ENCODE peak calls at places on chromosomes 16 and 17, in eight cellular contexts. One of them, this sample, is unnamed.

GRCh38 chr17:80086616-80087015 is 14.8 kb upstream of the GAA start:
- DNase-seq in AG09319: no peak
- DNase-seq in HCT116: no peak
- DNase-seq in uterus: no peak
- DNase-seq in AG10803: no peak
- DNase-seq in heart right ventricle: no peak
- DNase-seq in GM12865: no peak
- DNase-seq in lower lobe of right lung: no peak
- DNase-seq in this sample: no peak

GRCh38 chr17:64572682-64573154 is 65.9 kb downstream of the CEP95 start:
- DNase-seq in AG09319: no peak
- DNase-seq in HCT116: no peak
- DNase-seq in uterus: no peak
- DNase-seq in AG10803: peak
- DNase-seq in heart right ventricle: no peak
- DNase-seq in GM12865: no peak
- DNase-seq in lower lobe of right lung: no peak
- DNase-seq in this sample: no peak

GRCh38 chr17:36851230-36851629 is 86.0 kb upstream of the LHX1 start:
- DNase-seq in AG09319: no peak
- DNase-seq in HCT116: no peak
- DNase-seq in uterus: no peak
- DNase-seq in AG10803: peak
- DNase-seq in heart right ventricle: no peak
- DNase-seq in GM12865: no peak
- DNase-seq in lower lobe of right lung: no peak
- DNase-seq in this sample: no peak

GRCh38 chr17:8753136-8753975 is 5.0 kb downstream of the SPDYE4 start:
- DNase-seq in AG09319: no peak
- DNase-seq in HCT116: no peak
- DNase-seq in uterus: no peak
- DNase-seq in AG10803: no peak
- DNase-seq in heart right ventricle: no peak
- DNase-seq in GM12865: no peak
- DNase-seq in lower lobe of right lung: no peak
- DNase-seq in this sample: no peak

GRCh38 chr17:82082456-82082855 is 15.6 kb downstream of the FASN start:
- DNase-seq in AG09319: no peak
- DNase-seq in HCT116: no peak
- DNase-seq in uterus: no peak
- DNase-seq in AG10803: no peak
- DNase-seq in heart right ventricle: no peak
- DNase-seq in GM12865: no peak
- DNase-seq in lower lobe of right lung: no peak
- DNase-seq in this sample: no peak

GRCh38 chr16:88770459-88771293 is 14.3 kb downstream of the PIEZO1 start:
- DNase-seq in AG09319: no peak
- DNase-seq in HCT116: peak
- DNase-seq in uterus: peak
- DNase-seq in AG10803: no peak
- DNase-seq in heart right ventricle: peak
- DNase-seq in GM12865: no peak
- DNase-seq in lower lobe of right lung: peak
- DNase-seq in this sample: no peak

GRCh38 chr17:50501054-50501453 is 7.2 kb upstream of the MYCBPAP start:
- DNase-seq in AG09319: no peak
- DNase-seq in HCT116: peak
- DNase-seq in uterus: no peak
- DNase-seq in AG10803: no peak
- DNase-seq in heart right ventricle: no peak
- DNase-seq in GM12865: peak
- DNase-seq in lower lobe of right lung: no peak
- DNase-seq in this sample: no peak

GRCh38 chr16:28067604-28068382 is 4.3 kb upstream of the GSG1L start:
- DNase-seq in AG09319: no peak
- DNase-seq in HCT116: no peak
- DNase-seq in uterus: no peak
- DNase-seq in AG10803: peak
- DNase-seq in heart right ventricle: no peak
- DNase-seq in GM12865: no peak
- DNase-seq in lower lobe of right lung: no peak
- DNase-seq in this sample: no peak

GRCh38 chr17:4895676-4896331 is 3.5 kb upstream of the C17orf107 start:
- DNase-seq in AG09319: no peak
- DNase-seq in HCT116: no peak
- DNase-seq in uterus: no peak
- DNase-seq in AG10803: no peak
- DNase-seq in heart right ventricle: no peak
- DNase-seq in GM12865: no peak
- DNase-seq in lower lobe of right lung: no peak
- DNase-seq in this sample: no peak

GRCh38 chr16:81885976-81886586 is 107.0 kb downstream of the PLCG2 start:
- DNase-seq in AG09319: no peak
- DNase-seq in HCT116: peak
- DNase-seq in uterus: no peak
- DNase-seq in AG10803: peak
- DNase-seq in heart right ventricle: no peak
- DNase-seq in GM12865: peak
- DNase-seq in lower lobe of right lung: no peak
- DNase-seq in this sample: peak
- TF ChIP-seq CTCF in AG09319: peak
- TF ChIP-seq CTCF in HCT116: peak
- TF ChIP-seq CTCF in uterus: peak
- TF ChIP-seq CTCF in AG10803: peak
- TF ChIP-seq CTCF in heart right ventricle: peak
- TF ChIP-seq CTCF in GM12865: peak
- TF ChIP-seq CTCF in lower lobe of right lung: peak
- TF ChIP-seq CTCF in this sample: peak

DNA sequence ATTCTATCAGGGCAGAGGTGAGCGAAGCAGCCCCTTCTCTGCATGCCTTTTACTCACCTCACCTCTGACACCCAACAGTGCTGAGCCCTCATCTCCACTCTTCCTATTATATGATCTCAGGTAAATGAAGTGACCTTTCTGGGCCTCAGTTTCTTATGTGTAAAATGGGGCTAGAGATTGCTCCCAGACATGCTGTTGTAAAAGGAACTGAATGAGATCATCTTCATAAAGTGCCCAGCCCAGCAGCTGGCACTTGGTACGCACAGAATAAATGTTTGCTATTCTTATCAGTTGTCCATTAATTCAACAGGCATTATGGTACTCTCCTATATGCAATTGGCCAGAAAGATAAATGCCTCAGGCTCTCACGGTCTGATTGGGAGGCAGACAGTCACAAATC is 4.5 kb upstream of the GALK1 start:
- DNase-seq in AG09319: no peak
- DNase-seq in HCT116: no peak
- DNase-seq in uterus: no peak
- DNase-seq in AG10803: no peak
- DNase-seq in heart right ventricle: no peak
- DNase-seq in GM12865: no peak
- DNase-seq in lower lobe of right lung: peak
- DNase-seq in this sample: no peak
- TF ChIP-seq CTCF in AG09319: no peak
- TF ChIP-seq CTCF in HCT116: no peak
- TF ChIP-seq CTCF in uterus: no peak
- TF ChIP-seq CTCF in AG10803: no peak
- TF ChIP-seq CTCF in heart right ventricle: no peak
- TF ChIP-seq CTCF in GM12865: no peak
- TF ChIP-seq CTCF in lower lobe of right lung: no peak
- TF ChIP-seq CTCF in this sample: no peak

DNA sequence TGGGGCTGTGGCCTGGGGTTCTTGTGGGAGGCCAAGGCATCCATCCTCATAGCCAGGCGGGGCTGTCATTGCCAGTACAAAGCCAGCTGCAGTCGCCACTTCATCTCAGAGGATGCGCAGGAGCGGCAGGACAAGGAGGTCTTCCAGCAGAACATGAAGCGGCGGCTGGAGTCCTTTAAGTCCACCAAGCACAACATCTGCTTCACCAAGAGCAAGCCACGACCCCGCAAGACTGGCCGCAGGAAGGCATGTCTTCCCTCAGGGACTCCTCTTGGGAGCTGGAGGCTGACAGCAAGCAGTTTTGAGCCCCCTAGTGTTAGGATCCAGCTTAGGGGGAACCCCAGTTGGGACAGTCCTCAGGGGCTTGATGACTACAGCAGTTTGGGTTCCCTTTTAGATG is 15.1 kb upstream of the PLEKHG4 start:
- DNase-seq in AG09319: no peak
- DNase-seq in HCT116: no peak
- DNase-seq in uterus: no peak
- DNase-seq in AG10803: no peak
- DNase-seq in heart right ventricle: no peak
- DNase-seq in GM12865: no peak
- DNase-seq in lower lobe of right lung: peak
- DNase-seq in this sample: no peak
- TF ChIP-seq CTCF in AG09319: no peak
- TF ChIP-seq CTCF in HCT116: peak
- TF ChIP-seq CTCF in uterus: no peak
- TF ChIP-seq CTCF in AG10803: no peak
- TF ChIP-seq CTCF in heart right ventricle: no peak
- TF ChIP-seq CTCF in GM12865: peak
- TF ChIP-seq CTCF in lower lobe of right lung: no peak
- TF ChIP-seq CTCF in this sample: no peak

GRCh38 chr17:17104494-17104893 is 62.2 kb downstream of the MPRIP start:
- DNase-seq in AG09319: no peak
- DNase-seq in HCT116: no peak
- DNase-seq in uterus: no peak
- DNase-seq in AG10803: no peak
- DNase-seq in heart right ventricle: no peak
- DNase-seq in GM12865: no peak
- DNase-seq in lower lobe of right lung: no peak
- DNase-seq in this sample: no peak
- TF ChIP-seq CTCF in AG09319: no peak
- TF ChIP-seq CTCF in HCT116: no peak
- TF ChIP-seq CTCF in uterus: no peak
- TF ChIP-seq CTCF in AG10803: no peak
- TF ChIP-seq CTCF in heart right ventricle: no peak
- TF ChIP-seq CTCF in GM12865: no peak
- TF ChIP-seq CTCF in lower lobe of right lung: no peak
- TF ChIP-seq CTCF in this sample: no peak

GRCh38 chr16:20798364-20798763 is 7.9 kb downstream of the ERI2 start:
- DNase-seq in AG09319: no peak
- DNase-seq in HCT116: no peak
- DNase-seq in uterus: no peak
- DNase-seq in AG10803: no peak
- DNase-seq in heart right ventricle: no peak
- DNase-seq in GM12865: no peak
- DNase-seq in lower lobe of right lung: no peak
- DNase-seq in this sample: no peak

GRCh38 chr16:20803192-20803560 is 3.1 kb downstream of the ERI2 start:
- DNase-seq in AG09319: no peak
- DNase-seq in HCT116: no peak
- DNase-seq in uterus: no peak
- DNase-seq in AG10803: peak
- DNase-seq in heart right ventricle: no peak
- DNase-seq in GM12865: no peak
- DNase-seq in lower lobe of right lung: no peak
- DNase-seq in this sample: no peak

GRCh38 chr16:20803561-20804214 is 2.6 kb downstream of the ERI2 start:
- DNase-seq in AG09319: no peak
- DNase-seq in HCT116: no peak
- DNase-seq in uterus: no peak
- DNase-seq in AG10803: peak
- DNase-seq in heart right ventricle: no peak
- DNase-seq in GM12865: no peak
- DNase-seq in lower lobe of right lung: no peak
- DNase-seq in this sample: no peak

GRCh38 chr16:20801278-20801677 is 5.0 kb downstream of the ERI2 start:
- DNase-seq in AG09319: no peak
- DNase-seq in HCT116: no peak
- DNase-seq in uterus: no peak
- DNase-seq in AG10803: no peak
- DNase-seq in heart right ventricle: no peak
- DNase-seq in GM12865: no peak
- DNase-seq in lower lobe of right lung: no peak
- DNase-seq in this sample: no peak

GRCh38 chr16:20799599-20799998 is 6.7 kb downstream of the ERI2 start:
- DNase-seq in AG09319: no peak
- DNase-seq in HCT116: peak
- DNase-seq in uterus: no peak
- DNase-seq in AG10803: peak
- DNase-seq in heart right ventricle: no peak
- DNase-seq in GM12865: peak
- DNase-seq in lower lobe of right lung: no peak
- DNase-seq in this sample: no peak
- TF ChIP-seq CTCF in AG09319: peak
- TF ChIP-seq CTCF in HCT116: peak
- TF ChIP-seq CTCF in uterus: peak
- TF ChIP-seq CTCF in AG10803: peak
- TF ChIP-seq CTCF in heart right ventricle: peak
- TF ChIP-seq CTCF in GM12865: peak
- TF ChIP-seq CTCF in lower lobe of right lung: peak
- TF ChIP-seq CTCF in this sample: peak

GRCh38 chr17:18163528-18163927 is 20.1 kb upstream of the ALKBH5 start:
- DNase-seq in AG09319: no peak
- DNase-seq in HCT116: no peak
- DNase-seq in uterus: no peak
- DNase-seq in AG10803: no peak
- DNase-seq in heart right ventricle: no peak
- DNase-seq in GM12865: no peak
- DNase-seq in lower lobe of right lung: no peak
- DNase-seq in this sample: no peak

GRCh38 chr17:18161226-18162094 is 22.2 kb upstream of the ALKBH5 start:
- DNase-seq in AG09319: no peak
- DNase-seq in HCT116: no peak
- DNase-seq in uterus: no peak
- DNase-seq in AG10803: no peak
- DNase-seq in heart right ventricle: no peak
- DNase-seq in GM12865: peak
- DNase-seq in lower lobe of right lung: no peak
- DNase-seq in this sample: peak

GRCh38 chr17:18172528-18173278 is 10.9 kb upstream of the ALKBH5 start:
- DNase-seq in AG09319: no peak
- DNase-seq in HCT116: no peak
- DNase-seq in uterus: no peak
- DNase-seq in AG10803: peak
- DNase-seq in heart right ventricle: no peak
- DNase-seq in GM12865: no peak
- DNase-seq in lower lobe of right lung: no peak
- DNase-seq in this sample: no peak

GRCh38 chr17:18167421-18167820 is 16.2 kb upstream of the ALKBH5 start:
- DNase-seq in AG09319: no peak
- DNase-seq in HCT116: no peak
- DNase-seq in uterus: no peak
- DNase-seq in AG10803: no peak
- DNase-seq in heart right ventricle: no peak
- DNase-seq in GM12865: no peak
- DNase-seq in lower lobe of right lung: no peak
- DNase-seq in this sample: no peak

DNA sequence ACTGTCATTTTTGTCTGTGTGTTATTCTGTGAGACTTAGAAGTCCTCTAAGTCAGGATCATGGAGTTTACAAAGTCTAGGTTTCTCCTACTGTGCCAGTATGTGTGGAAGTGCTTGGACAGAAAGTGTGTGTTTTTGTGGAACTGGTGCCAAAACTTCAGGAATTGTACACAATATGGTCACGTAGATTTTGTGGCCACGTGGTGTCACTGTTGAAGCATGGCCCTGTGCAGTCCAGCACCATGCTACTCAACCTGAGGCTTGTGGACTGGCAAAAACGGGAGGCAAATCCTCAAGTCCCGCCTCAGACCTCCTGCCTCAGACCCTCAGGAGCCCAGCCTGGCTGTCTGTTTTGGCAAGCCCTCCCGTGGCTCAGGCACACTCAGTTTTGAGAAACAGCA is 16.7 kb upstream of the ALKBH5 start:
- DNase-seq in AG09319: no peak
- DNase-seq in HCT116: no peak
- DNase-seq in uterus: no peak
- DNase-seq in AG10803: no peak
- DNase-seq in heart right ventricle: no peak
- DNase-seq in GM12865: no peak
- DNase-seq in lower lobe of right lung: no peak
- DNase-seq in this sample: no peak
- TF ChIP-seq CTCF in AG09319: no peak
- TF ChIP-seq CTCF in HCT116: peak
- TF ChIP-seq CTCF in uterus: no peak
- TF ChIP-seq CTCF in AG10803: peak
- TF ChIP-seq CTCF in heart right ventricle: no peak
- TF ChIP-seq CTCF in GM12865: no peak
- TF ChIP-seq CTCF in lower lobe of right lung: no peak
- TF ChIP-seq CTCF in this sample: peak